ENCODE peak calls at places on chromosomes 11 and 22, in six cellular contexts. G, T, E, V, Z and B are unnamed samples. For H3K4me1, the result is how much of the 10 kb centered on the place peaks cover.

GRCh38 chr22:30429887-30430286 is 4.3 kb downstream of the MTFP1 start:
- DNase-seq in G (no peak), T (no peak), E (no peak), V (no peak), Z (no peak), B (no peak)

GRCh38 chr22:44931077-44931540 is 78.7 kb downstream of the PHF21B start:
- DNase-seq in G (no peak), T (no peak), E (peak), V (no peak), Z (no peak), B (peak)

GRCh38 chr11:1619449-1619848 is 2.5 kb downstream of the KRTAP5-4 start:
- DNase-seq in G (no peak), T (no peak), E (no peak), V (no peak), Z (no peak), B (no peak)

GRCh38 chr22:38824587-38824986 is 19.2 kb downstream of the NPTXR start:
- DNase-seq in G (no peak), T (no peak), E (no peak), V (no peak), Z (no peak), B (no peak)

GRCh38 chr11:112241486-112241885 is 15.3 kb downstream of the PTS start:
- DNase-seq in G (no peak), T (no peak), E (no peak), V (no peak), Z (no peak), B (peak)

GRCh38 chr11:68660066-68660810 is 24.1 kb upstream of the GAL start:
- DNase-seq in G (no peak), T (no peak), E (no peak), V (no peak), Z (peak), B (no peak)

GRCh38 chr11:131889146-131889577 is 518.7 kb downstream of the NTM start:
- DNase-seq in G (no peak), T (peak), E (no peak), V (no peak), Z (no peak), B (peak)

GRCh38 chr11:126963115-126963514 is 37.5 kb downstream of the KIRREL3 start:
- DNase-seq in G (no peak), T (no peak), E (no peak), V (no peak), Z (no peak), B (no peak)

GRCh38 chr11:57203359-57203758 is 21.6 kb downstream of the LRRC55 start:
- DNase-seq in G (peak), T (no peak), E (peak), V (peak), Z (no peak), B (peak)

GRCh38 chr11:17256512-17256911 is 20.0 kb upstream of the NUCB2 start:
- DNase-seq in G (no peak), T (no peak), E (no peak), V (no peak), Z (no peak), B (no peak)

GRCh38 chr22:45758603-45759002 is 87.0 kb downstream of the ATXN10 start:
- DNase-seq in G (no peak), T (no peak), E (no peak), V (no peak), Z (no peak), B (no peak)

GRCh38 chr11:92667446-92668165 is 301.8 kb upstream of the MTNR1B start:
- DNase-seq in G (no peak), T (no peak), E (no peak), V (no peak), Z (no peak), B (no peak)

GRCh38 chr11:131512228-131512627 is 141.8 kb downstream of the NTM start:
- DNase-seq in G (no peak), T (no peak), E (no peak), V (no peak), Z (no peak), B (no peak)

GRCh38 chr11:125457814-125458343 is 38.2 kb downstream of the FEZ1 start:
- DNase-seq in G (peak), T (no peak), E (peak), V (no peak), Z (no peak), B (no peak)

GRCh38 chr11:60717956-60718355 is 6.6 kb upstream of the MS4A18 start:
- DNase-seq in G (no peak), T (no peak), E (no peak), V (no peak), Z (no peak), B (no peak)

GRCh38 chr11:67438121-67438902 is 830 bp upstream of the PTPRCAP start:
- DNase-seq in G (no peak), T (no peak), E (no peak), V (no peak), Z (no peak), B (no peak)
- TF ChIP-seq POLR2A in G (no peak), T (peak), E (no peak), V (no peak), Z (no peak), B (no peak)

GRCh38 chr22:23536821-23537345 is 43.2 kb downstream of the IGLL1 start:
- DNase-seq in G (no peak), T (no peak), E (no peak), V (no peak), Z (peak), B (no peak)
- H3K4me1 ChIP-seq in G (under half), T (under half), E (under half), V (under half), Z (under half), B (under half)

DNA sequence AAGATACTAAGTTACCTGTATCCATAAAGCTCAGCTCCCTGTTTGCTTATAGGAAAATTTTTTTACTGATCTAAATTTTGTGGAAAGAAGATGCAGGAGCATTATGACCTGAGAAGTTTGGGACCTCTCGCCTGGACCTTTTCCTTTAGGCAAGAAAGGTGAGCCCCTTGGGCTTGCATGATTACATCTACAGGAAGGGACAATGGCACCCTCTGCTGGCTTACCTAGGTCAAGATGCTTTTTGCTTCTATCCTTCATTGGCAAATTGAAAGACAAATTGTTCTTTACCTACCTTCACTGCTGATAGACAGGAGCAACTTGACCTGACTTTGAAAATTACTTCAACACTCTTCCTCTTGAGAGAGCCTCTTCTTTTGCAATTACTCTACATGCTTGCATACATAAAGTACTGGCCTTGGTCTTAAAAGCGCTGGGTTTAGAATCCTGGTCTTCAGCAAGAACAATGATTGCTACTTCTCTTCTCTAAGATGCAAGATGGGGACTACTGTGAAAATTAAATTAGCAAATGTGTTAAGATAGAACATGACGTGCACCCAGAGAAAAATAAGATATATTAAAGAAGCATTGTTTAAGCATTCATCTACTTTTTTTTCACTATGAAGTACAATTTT is 147.2 kb downstream of the TRPC6 start:
- DNase-seq in G (no peak), T (no peak), E (no peak), V (no peak), Z (no peak), B (peak)
- TF ChIP-seq CTCF in G (peak), T (peak), E (peak), V (peak), Z (no peak), B (peak)

GRCh38 chr11:47267858-47268257 is 2.1 kb upstream of the MADD start:
- DNase-seq in G (no peak), T (no peak), E (no peak), V (no peak), Z (no peak), B (no peak)

GRCh38 chr11:47270331-47271271 is 668 bp downstream of the MADD start:
- DNase-seq in G (no peak), T (no peak), E (no peak), V (no peak), Z (no peak), B (peak)

GRCh38 chr11:47269829-47270305 is at the start of gene MADD:
- DNase-seq in G (peak), T (peak), E (peak), V (peak), Z (peak), B (peak)

GRCh38 chr11:47269002-47269828 is 718 bp upstream of the MADD start:
- DNase-seq in G (peak), T (no peak), E (peak), V (peak), Z (peak), B (peak)

GRCh38 chr11:47268448-47269001 is 1.4 kb upstream of the MADD start:
- DNase-seq in G (no peak), T (no peak), E (no peak), V (no peak), Z (no peak), B (no peak)
- TF ChIP-seq POLR2A in G (no peak), T (no peak), E (no peak), V (no peak), Z (no peak), B (no peak)

GRCh38 chr11:119263352-119263940 is 53.5 kb downstream of the MCAM start:
- DNase-seq in G (no peak), T (no peak), E (no peak), V (no peak), Z (no peak), B (no peak)

GRCh38 chr11:119266063-119266462 is 50.9 kb downstream of the MCAM start:
- DNase-seq in G (no peak), T (no peak), E (no peak), V (no peak), Z (no peak), B (no peak)

GRCh38 chr11:119266517-119267255 is 50.2 kb downstream of the MCAM start:
- DNase-seq in G (no peak), T (no peak), E (no peak), V (no peak), Z (no peak), B (no peak)

GRCh38 chr11:119262668-119263351 is 54.1 kb downstream of the MCAM start:
- DNase-seq in G (no peak), T (peak), E (no peak), V (no peak), Z (no peak), B (no peak)

DNA sequence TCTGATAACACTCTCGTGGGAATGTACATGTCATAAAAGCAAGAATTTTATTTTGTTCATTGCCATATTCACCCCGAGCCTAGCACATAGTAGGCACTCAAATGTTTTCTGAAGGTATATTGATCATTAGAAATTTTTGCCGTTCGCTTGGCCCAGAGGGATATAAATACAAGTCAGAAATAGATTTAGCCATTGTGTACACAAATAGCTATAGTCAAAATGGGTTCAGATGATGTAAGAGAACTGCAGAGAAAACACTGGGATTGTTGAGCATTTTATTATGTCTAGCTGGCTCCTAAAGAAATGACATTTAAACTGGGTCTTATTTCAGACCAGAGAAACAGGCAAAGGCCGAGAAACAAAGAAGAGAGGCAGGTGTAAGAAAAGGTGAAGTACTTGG is 49.3 kb downstream of the MCAM start:
- DNase-seq in G (no peak), T (no peak), E (no peak), V (no peak), Z (no peak), B (no peak)
- H3K4me1 ChIP-seq in G (under half), T (under half), E (under half), V (under half), Z (under half), B (under half)

DNA sequence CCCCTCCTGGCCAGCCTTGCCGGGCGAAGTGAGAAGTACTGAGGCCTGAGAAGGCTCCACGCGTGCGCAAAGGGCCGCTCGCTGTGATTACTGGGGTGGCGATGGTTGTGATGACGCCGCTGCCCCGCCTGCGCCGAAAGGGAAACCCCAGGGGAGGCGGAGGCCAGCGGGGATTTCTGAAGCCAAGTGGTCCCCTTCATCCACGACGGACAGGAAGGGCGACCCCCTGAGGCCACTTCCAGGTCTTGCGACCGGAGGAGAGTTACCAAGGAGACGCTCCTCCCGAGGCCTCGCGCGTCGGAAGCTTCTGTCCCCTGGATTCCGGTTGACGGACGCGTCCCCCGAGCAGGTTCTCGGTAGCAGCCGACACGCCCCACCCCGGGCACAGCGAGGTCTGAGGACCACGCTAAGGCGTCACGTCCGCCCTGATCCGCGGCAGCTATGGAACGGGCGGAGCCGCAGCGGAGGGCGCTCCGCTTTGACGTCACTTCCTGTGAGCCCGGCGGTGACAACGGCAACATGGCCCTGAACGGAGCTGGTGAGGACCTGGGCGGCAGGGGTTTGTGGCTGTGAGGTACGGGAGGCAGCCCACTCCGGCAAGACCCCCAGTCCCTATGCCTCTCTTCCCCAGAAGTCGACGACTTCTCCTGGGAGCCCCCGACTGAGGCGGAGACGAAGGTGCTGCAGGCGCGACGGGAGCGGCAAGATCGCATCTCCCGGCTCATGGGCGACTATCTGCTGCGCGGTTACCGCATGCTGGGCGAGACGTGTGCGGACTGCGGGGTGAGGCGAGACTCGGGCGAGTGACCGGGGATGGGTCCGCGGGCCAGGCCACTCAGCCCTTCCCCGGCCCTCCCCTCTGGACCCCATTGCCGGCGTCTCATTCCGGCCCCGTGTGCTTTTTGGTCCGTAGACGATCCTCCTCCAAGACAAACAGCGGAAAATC is at the start of gene ZNRD2:
- DNase-seq in G (peak), T (peak), E (peak), V (peak), Z (peak), B (peak)
- TF ChIP-seq CTCF in G (peak), T (peak), E (no peak), V (peak), Z (peak), B (peak)

GRCh38 chr11:8806974-8807373 is 104.0 kb upstream of the AKIP1 start:
- DNase-seq in G (no peak), T (no peak), E (no peak), V (no peak), Z (no peak), B (no peak)

GRCh38 chr11:8803973-8804372 is 107.0 kb upstream of the AKIP1 start:
- DNase-seq in G (no peak), T (no peak), E (no peak), V (no peak), Z (no peak), B (no peak)

GRCh38 chr11:8807544-8808225 is 103.3 kb upstream of the AKIP1 start:
- DNase-seq in G (no peak), T (no peak), E (no peak), V (peak), Z (no peak), B (peak)

GRCh38 chr11:8808226-8808585 is 102.8 kb upstream of the AKIP1 start:
- DNase-seq in G (no peak), T (no peak), E (no peak), V (no peak), Z (no peak), B (no peak)

GRCh38 chr11:8805256-8805655 is 105.7 kb upstream of the AKIP1 start:
- DNase-seq in G (no peak), T (no peak), E (no peak), V (no peak), Z (no peak), B (no peak)
- TF ChIP-seq POLR2A in G (no peak), T (no peak), E (no peak), V (no peak), Z (no peak), B (no peak)

GRCh38 chr11:6301096-6301495 is 19.2 kb downstream of the CAVIN3 start:
- DNase-seq in G (no peak), T (no peak), E (no peak), V (no peak), Z (no peak), B (no peak)
- H3K4me1 ChIP-seq in G (under half), T (under half), E (under half), V (under half), Z (under half), B (under half)

DNA sequence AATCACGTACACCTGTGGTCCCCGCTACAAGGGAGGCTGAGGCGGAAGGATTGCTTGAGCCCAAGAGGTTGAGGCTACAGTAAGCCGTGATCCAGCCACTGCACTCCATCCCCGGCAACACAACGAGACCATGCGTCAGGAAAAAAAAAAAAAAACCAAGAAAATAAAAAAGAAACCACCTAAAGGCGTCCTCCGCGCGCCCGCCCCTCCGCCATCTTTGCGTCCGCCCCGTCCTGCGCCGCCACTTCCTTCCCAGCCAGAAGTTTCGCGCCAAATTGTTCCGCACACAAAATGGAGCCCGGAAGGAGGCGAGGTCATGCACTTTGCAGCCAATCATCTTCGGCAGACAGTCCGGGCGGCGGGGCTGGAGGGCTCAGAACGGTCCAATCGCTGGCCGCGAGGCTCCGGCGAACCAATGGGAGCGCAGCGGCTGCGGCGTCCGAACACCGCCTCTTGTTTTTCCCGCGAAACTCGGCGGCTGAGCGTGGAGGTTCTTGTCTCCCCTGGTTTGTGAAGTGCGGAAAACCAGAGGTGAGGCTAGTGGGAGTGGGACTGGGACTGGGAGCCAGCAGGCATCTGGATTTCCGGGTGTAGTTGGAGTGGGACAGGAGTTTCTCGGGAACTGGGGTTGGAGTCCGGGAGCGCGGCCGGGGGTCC is at the start of gene MCM5:
- DNase-seq in G (peak), T (peak), E (peak), V (peak), Z (peak), B (peak)
- TF ChIP-seq CTCF in G (no peak), T (no peak), E (no peak), V (no peak), Z (no peak), B (no peak)

GRCh38 chr11:72113170-72113808 is 794 bp upstream of the ANAPC15 start:
- DNase-seq in G (no peak), T (no peak), E (no peak), V (no peak), Z (no peak), B (no peak)
- TF ChIP-seq POLR2A in G (no peak), T (no peak), E (no peak), V (no peak), Z (no peak), B (no peak)